ENCODE peak calls at places on chromosomes 2 and 18, in four cellular contexts. One of them, this sample, is unnamed.

GRCh38 chr2:236882931-236883330 is 202.8 kb upstream of the COPS8 start:
- DNase-seq in activated effector memory CD4-positive, alpha-beta T cell treated with Interleukin-2 at 50 U/mL for 16 hours: no peak
- DNase-seq in omental fat pad: no peak
- DNase-seq in fibroblast of the conjunctiva: no peak
- DNase-seq in this sample: no peak

GRCh38 chr2:25215948-25216679 is 47.7 kb upstream of the POMC start:
- DNase-seq in activated effector memory CD4-positive, alpha-beta T cell treated with Interleukin-2 at 50 U/mL for 16 hours: peak
- DNase-seq in omental fat pad: no peak
- DNase-seq in fibroblast of the conjunctiva: peak
- DNase-seq in this sample: no peak

GRCh38 chr18:47953471-47953931 is 23.0 kb upstream of the SMAD2 start:
- DNase-seq in activated effector memory CD4-positive, alpha-beta T cell treated with Interleukin-2 at 50 U/mL for 16 hours: peak
- DNase-seq in omental fat pad: no peak
- DNase-seq in fibroblast of the conjunctiva: peak
- DNase-seq in this sample: peak

GRCh38 chr2:127984551-127984950 is 43.3 kb downstream of the SAP130 start:
- DNase-seq in activated effector memory CD4-positive, alpha-beta T cell treated with Interleukin-2 at 50 U/mL for 16 hours: no peak
- DNase-seq in omental fat pad: no peak
- DNase-seq in fibroblast of the conjunctiva: no peak
- DNase-seq in this sample: no peak

GRCh38 chr2:15298769-15299168 is 262.4 kb downstream of the NBAS start:
- DNase-seq in activated effector memory CD4-positive, alpha-beta T cell treated with Interleukin-2 at 50 U/mL for 16 hours: no peak
- DNase-seq in omental fat pad: no peak
- DNase-seq in fibroblast of the conjunctiva: no peak
- DNase-seq in this sample: no peak

GRCh38 chr2:84996909-84997308 is 25.9 kb downstream of the KCMF1 start:
- DNase-seq in activated effector memory CD4-positive, alpha-beta T cell treated with Interleukin-2 at 50 U/mL for 16 hours: no peak
- DNase-seq in omental fat pad: no peak
- DNase-seq in fibroblast of the conjunctiva: no peak
- DNase-seq in this sample: no peak

GRCh38 chr2:237744613-237745249 is 53.8 kb upstream of the RBM44 start:
- DNase-seq in activated effector memory CD4-positive, alpha-beta T cell treated with Interleukin-2 at 50 U/mL for 16 hours: peak
- DNase-seq in omental fat pad: peak
- DNase-seq in fibroblast of the conjunctiva: no peak
- DNase-seq in this sample: peak

GRCh38 chr2:220660277-220661155 is 911.6 kb downstream of the EPHA4 start:
- DNase-seq in activated effector memory CD4-positive, alpha-beta T cell treated with Interleukin-2 at 50 U/mL for 16 hours: no peak
- DNase-seq in omental fat pad: no peak
- DNase-seq in fibroblast of the conjunctiva: no peak
- DNase-seq in this sample: no peak

GRCh38 chr2:143426296-143426695 is 297.1 kb downstream of the ARHGAP15 start:
- DNase-seq in activated effector memory CD4-positive, alpha-beta T cell treated with Interleukin-2 at 50 U/mL for 16 hours: no peak
- DNase-seq in omental fat pad: no peak
- DNase-seq in fibroblast of the conjunctiva: peak
- DNase-seq in this sample: no peak

GRCh38 chr18:79801641-79802040 is 3.9 kb downstream of the KCNG2 start:
- DNase-seq in activated effector memory CD4-positive, alpha-beta T cell treated with Interleukin-2 at 50 U/mL for 16 hours: no peak
- DNase-seq in omental fat pad: no peak
- DNase-seq in fibroblast of the conjunctiva: no peak
- DNase-seq in this sample: no peak

GRCh38 chr2:169131587-169132512 is 62.5 kb downstream of the DHRS9 start:
- DNase-seq in activated effector memory CD4-positive, alpha-beta T cell treated with Interleukin-2 at 50 U/mL for 16 hours: no peak
- DNase-seq in omental fat pad: no peak
- DNase-seq in fibroblast of the conjunctiva: peak
- DNase-seq in this sample: no peak

GRCh38 chr2:82333697-82334096 is 2029.1 kb upstream of the LRRTM1 start:
- DNase-seq in activated effector memory CD4-positive, alpha-beta T cell treated with Interleukin-2 at 50 U/mL for 16 hours: no peak
- DNase-seq in omental fat pad: no peak
- DNase-seq in fibroblast of the conjunctiva: no peak
- DNase-seq in this sample: no peak

GRCh38 chr2:239767016-239767905 is 257.9 kb downstream of the NDUFA10 start:
- DNase-seq in activated effector memory CD4-positive, alpha-beta T cell treated with Interleukin-2 at 50 U/mL for 16 hours: no peak
- DNase-seq in omental fat pad: no peak
- DNase-seq in fibroblast of the conjunctiva: no peak
- DNase-seq in this sample: no peak

GRCh38 chr18:37529863-37530262 is 35.7 kb downstream of the CELF4 start:
- DNase-seq in activated effector memory CD4-positive, alpha-beta T cell treated with Interleukin-2 at 50 U/mL for 16 hours: no peak
- DNase-seq in omental fat pad: no peak
- DNase-seq in fibroblast of the conjunctiva: no peak
- DNase-seq in this sample: no peak

GRCh38 chr2:181774601-181775179 is 94.4 kb upstream of the NEUROD1 start:
- DNase-seq in activated effector memory CD4-positive, alpha-beta T cell treated with Interleukin-2 at 50 U/mL for 16 hours: no peak
- DNase-seq in omental fat pad: no peak
- DNase-seq in fibroblast of the conjunctiva: peak
- DNase-seq in this sample: no peak

GRCh38 chr2:215833531-215834162 is 179.7 kb downstream of the MREG start:
- DNase-seq in activated effector memory CD4-positive, alpha-beta T cell treated with Interleukin-2 at 50 U/mL for 16 hours: no peak
- DNase-seq in omental fat pad: no peak
- DNase-seq in fibroblast of the conjunctiva: peak
- DNase-seq in this sample: no peak

GRCh38 chr2:204560902-204561301 is 15.6 kb downstream of the PARD3B start:
- DNase-seq in activated effector memory CD4-positive, alpha-beta T cell treated with Interleukin-2 at 50 U/mL for 16 hours: no peak
- DNase-seq in omental fat pad: no peak
- DNase-seq in fibroblast of the conjunctiva: no peak
- DNase-seq in this sample: no peak

GRCh38 chr2:218516614-218517013 is 51.5 kb downstream of the USP37 start:
- DNase-seq in activated effector memory CD4-positive, alpha-beta T cell treated with Interleukin-2 at 50 U/mL for 16 hours: no peak
- DNase-seq in omental fat pad: no peak
- DNase-seq in fibroblast of the conjunctiva: no peak
- DNase-seq in this sample: no peak

GRCh38 chr2:124250433-124250832 is 225.3 kb downstream of the CNTNAP5 start:
- DNase-seq in activated effector memory CD4-positive, alpha-beta T cell treated with Interleukin-2 at 50 U/mL for 16 hours: no peak
- DNase-seq in omental fat pad: no peak
- DNase-seq in fibroblast of the conjunctiva: no peak
- DNase-seq in this sample: no peak

GRCh38 chr18:26185267-26185666 is 41.0 kb upstream of the TAF4B start:
- DNase-seq in activated effector memory CD4-positive, alpha-beta T cell treated with Interleukin-2 at 50 U/mL for 16 hours: no peak
- DNase-seq in omental fat pad: no peak
- DNase-seq in fibroblast of the conjunctiva: no peak
- DNase-seq in this sample: no peak

GRCh38 chr18:42649636-42650035 is 465.8 kb downstream of the RIT2 start:
- DNase-seq in activated effector memory CD4-positive, alpha-beta T cell treated with Interleukin-2 at 50 U/mL for 16 hours: no peak
- DNase-seq in omental fat pad: no peak
- DNase-seq in fibroblast of the conjunctiva: no peak
- DNase-seq in this sample: no peak

GRCh38 chr2:239726091-239726591 is 299.0 kb downstream of the NDUFA10 start:
- DNase-seq in activated effector memory CD4-positive, alpha-beta T cell treated with Interleukin-2 at 50 U/mL for 16 hours: no peak
- DNase-seq in omental fat pad: no peak
- DNase-seq in fibroblast of the conjunctiva: no peak
- DNase-seq in this sample: peak

GRCh38 chr2:44645931-44646330 is 284.2 kb downstream of the CAMKMT start:
- DNase-seq in activated effector memory CD4-positive, alpha-beta T cell treated with Interleukin-2 at 50 U/mL for 16 hours: no peak
- DNase-seq in omental fat pad: no peak
- DNase-seq in fibroblast of the conjunctiva: no peak
- DNase-seq in this sample: no peak

GRCh38 chr2:206707164-206707701 is 11.0 kb downstream of the DYTN start:
- DNase-seq in activated effector memory CD4-positive, alpha-beta T cell treated with Interleukin-2 at 50 U/mL for 16 hours: no peak
- DNase-seq in omental fat pad: no peak
- DNase-seq in fibroblast of the conjunctiva: no peak
- DNase-seq in this sample: no peak

GRCh38 chr2:2484301-2484700 is 153.2 kb upstream of the MYT1L start:
- DNase-seq in activated effector memory CD4-positive, alpha-beta T cell treated with Interleukin-2 at 50 U/mL for 16 hours: no peak
- DNase-seq in omental fat pad: no peak
- DNase-seq in fibroblast of the conjunctiva: no peak
- DNase-seq in this sample: no peak

GRCh38 chr2:180698668-180699067 is 281.7 kb upstream of the UBE2E3 start:
- DNase-seq in activated effector memory CD4-positive, alpha-beta T cell treated with Interleukin-2 at 50 U/mL for 16 hours: no peak
- DNase-seq in omental fat pad: no peak
- DNase-seq in fibroblast of the conjunctiva: no peak
- DNase-seq in this sample: no peak

This sample was measured in BE2C.